ENCODE peak calls at places on chromosome 17, in seven cellular contexts. One of them, this sample, is unnamed.

GRCh38 chr17:32551186-32551955 is 64.6 kb downstream of the CDK5R1 start:
- DNase-seq in HFFc6: peak
- DNase-seq in cardiac muscle cell: no peak
- DNase-seq in NCI-H187: no peak
- DNase-seq in EH: peak
- DNase-seq in Daoy: peak
- DNase-seq in GM03348: peak
- DNase-seq in this sample: no peak

GRCh38 chr17:28949185-28950016 is 1.9 kb downstream of the PHF12 start:
- DNase-seq in HFFc6: peak
- DNase-seq in cardiac muscle cell: peak
- DNase-seq in NCI-H187: peak
- DNase-seq in EH: peak
- DNase-seq in Daoy: peak
- DNase-seq in GM03348: peak
- DNase-seq in this sample: peak

GRCh38 chr17:39404542-39405378 is 3.3 kb upstream of the FBXL20 start:
- DNase-seq in HFFc6: peak
- DNase-seq in cardiac muscle cell: no peak
- DNase-seq in NCI-H187: no peak
- DNase-seq in EH: peak
- DNase-seq in Daoy: peak
- DNase-seq in GM03348: peak
- DNase-seq in this sample: no peak

GRCh38 chr17:39235555-39236221 is 9.9 kb upstream of the STAC2 start:
- DNase-seq in HFFc6: peak
- DNase-seq in cardiac muscle cell: peak
- DNase-seq in NCI-H187: no peak
- DNase-seq in EH: peak
- DNase-seq in Daoy: peak
- DNase-seq in GM03348: peak
- DNase-seq in this sample: no peak

GRCh38 chr17:79562806-79563141 is 48.1 kb downstream of the RBFOX3 start:
- DNase-seq in HFFc6: no peak
- DNase-seq in cardiac muscle cell: no peak
- DNase-seq in NCI-H187: no peak
- DNase-seq in EH: no peak
- DNase-seq in Daoy: no peak
- DNase-seq in GM03348: no peak
- DNase-seq in this sample: no peak

GRCh38 chr17:50687200-50688066 is 20.3 kb downstream of the ANKRD40 start:
- DNase-seq in HFFc6: no peak
- DNase-seq in cardiac muscle cell: no peak
- DNase-seq in NCI-H187: no peak
- DNase-seq in EH: peak
- DNase-seq in Daoy: no peak
- DNase-seq in GM03348: peak
- DNase-seq in this sample: no peak

GRCh38 chr17:76554131-76554530 is 14.3 kb downstream of the PRCD start:
- DNase-seq in HFFc6: no peak
- DNase-seq in cardiac muscle cell: no peak
- DNase-seq in NCI-H187: no peak
- DNase-seq in EH: no peak
- DNase-seq in Daoy: no peak
- DNase-seq in GM03348: no peak
- DNase-seq in this sample: no peak

GRCh38 chr17:8418471-8418870 is 17.2 kb upstream of the NDEL1 start:
- DNase-seq in HFFc6: no peak
- DNase-seq in cardiac muscle cell: no peak
- DNase-seq in NCI-H187: no peak
- DNase-seq in EH: no peak
- DNase-seq in Daoy: no peak
- DNase-seq in GM03348: no peak
- DNase-seq in this sample: no peak

GRCh38 chr17:81550830-81551457 is 1.2 kb downstream of the FAAP100 start:
- DNase-seq in HFFc6: no peak
- DNase-seq in cardiac muscle cell: no peak
- DNase-seq in NCI-H187: no peak
- DNase-seq in EH: no peak
- DNase-seq in Daoy: no peak
- DNase-seq in GM03348: no peak
- DNase-seq in this sample: no peak

GRCh38 chr17:75266315-75267145 is 4.5 kb downstream of the MIF4GD start:
- DNase-seq in HFFc6: no peak
- DNase-seq in cardiac muscle cell: no peak
- DNase-seq in NCI-H187: no peak
- DNase-seq in EH: no peak
- DNase-seq in Daoy: no peak
- DNase-seq in GM03348: no peak
- DNase-seq in this sample: no peak

GRCh38 chr17:69523252-69523861 is 108.9 kb downstream of the MAP2K6 start:
- DNase-seq in HFFc6: peak
- DNase-seq in cardiac muscle cell: peak
- DNase-seq in NCI-H187: peak
- DNase-seq in EH: peak
- DNase-seq in Daoy: peak
- DNase-seq in GM03348: peak
- DNase-seq in this sample: no peak